ENCODE peak calls at places on chromosomes 6 and 20, in nine cellular contexts. K is uterus, T is Peyer's patch, G is spleen, E is transverse colon, M is GM12878, X is heart left ventricle, Q is A549, N is testis. S is an unnamed sample.

GRCh38 chr6:100203391-100203790 is 209.4 kb upstream of the MCHR2 start:
- DNase-seq in K (no peak), T (no peak), G (no peak), E (no peak), M (no peak), X (no peak), Q (peak; percentile 86), N (no peak), S (no peak)

GRCh38 chr6:7727150-7727950 is 1.5 kb downstream of the BMP6 start:
- DNase-seq in K (no peak), T (no peak), G (peak; percentile 77), E (no peak), M (no peak), X (peak; percentile 36), Q (peak; percentile 32), N (no peak), S (no peak)

GRCh38 chr6:53795254-53795701 is 473 bp downstream of the LRRC1 start:
- DNase-seq in K (no peak), T (peak; percentile 51), G (no peak), E (peak; percentile 39), M (no peak), X (no peak), Q (no peak), N (no peak), S (no peak)

GRCh38 chr20:44211177-44212039 is 837 bp upstream of the OSER1 start:
- DNase-seq in K (no peak), T (no peak), G (peak; percentile 80), E (peak; percentile 23), M (no peak), X (no peak), Q (no peak), N (no peak), S (peak; percentile 20)

GRCh38 chr6:93304514-93304913 is 114.8 kb downstream of the EPHA7 start:
- DNase-seq in K (no peak), T (no peak), G (no peak), E (no peak), M (no peak), X (no peak), Q (no peak), N (no peak), S (no peak)

GRCh38 chr20:6501061-6501460 is 266.4 kb upstream of the BMP2 start:
- DNase-seq in K (no peak), T (no peak), G (no peak), E (no peak), M (no peak), X (no peak), Q (peak; percentile 13), N (no peak), S (no peak)

GRCh38 chr20:52937701-52938100 is 34.5 kb upstream of the TSHZ2 start:
- DNase-seq in K (no peak), T (no peak), G (no peak), E (no peak), M (no peak), X (no peak), Q (peak; percentile 23), N (no peak), S (no peak)

GRCh38 chr6:114747995-114748625 is 405.3 kb upstream of the HS3ST5 start:
- DNase-seq in K (no peak), T (no peak), G (no peak), E (no peak), M (no peak), X (peak; percentile 25), Q (peak; percentile 31), N (peak; percentile 78), S (peak; percentile 70)

GRCh38 chr6:29509239-29509638 is 21.5 kb upstream of the MAS1L start:
- DNase-seq in K (no peak), T (no peak), G (no peak), E (no peak), M (no peak), X (no peak), Q (no peak), N (no peak), S (no peak)

GRCh38 chr6:14328163-14328562 is 210.6 kb downstream of the CD83 start:
- DNase-seq in K (no peak), T (no peak), G (no peak), E (no peak), M (no peak), X (no peak), Q (no peak), N (no peak), S (no peak)

GRCh38 chr6:52482903-52483670 is 62.9 kb downstream of the EFHC1 start:
- DNase-seq in K (no peak), T (no peak), G (no peak), E (no peak), M (no peak), X (no peak), Q (no peak), N (no peak), S (no peak)

GRCh38 chr6:12208190-12208589 is 82.0 kb upstream of the EDN1 start:
- DNase-seq in K (no peak), T (no peak), G (peak; percentile 86), E (peak; percentile 12), M (no peak), X (no peak), Q (peak; percentile 46), N (peak; percentile 19), S (no peak)

GRCh38 chr6:78850621-78851020 is 16.7 kb upstream of the IRAK1BP1 start:
- DNase-seq in K (no peak), T (no peak), G (no peak), E (no peak), M (no peak), X (no peak), Q (no peak), N (no peak), S (no peak)

GRCh38 chr6:15911753-15912504 is 217.0 kb upstream of the MYLIP start:
- DNase-seq in K (no peak), T (no peak), G (no peak), E (no peak), M (no peak), X (no peak), Q (no peak), N (no peak), S (no peak)

GRCh38 chr6:163249651-163250101 is 164.8 kb upstream of the QKI start:
- DNase-seq in K (no peak), T (no peak), G (no peak), E (no peak), M (no peak), X (no peak), Q (no peak), N (no peak), S (no peak)

GRCh38 chr6:149478631-149479314 is 6.0 kb downstream of the ZC3H12D start:
- DNase-seq in K (no peak), T (no peak), G (no peak), E (no peak), M (no peak), X (no peak), Q (no peak), N (no peak), S (no peak)

GRCh38 chr6:6494677-6495076 is 93.8 kb upstream of the LY86 start:
- DNase-seq in K (no peak), T (no peak), G (peak; percentile 84), E (peak; percentile 47), M (peak; percentile 45), X (peak; percentile 75), Q (peak; percentile 31), N (peak; percentile 70), S (peak; percentile 41)

GRCh38 chr6:38831865-38832264 is 116.8 kb downstream of the DNAH8 start:
- DNase-seq in K (no peak), T (no peak), G (no peak), E (no peak), M (no peak), X (no peak), Q (no peak), N (no peak), S (no peak)

GRCh38 chr20:12098411-12098810 is 180.7 kb downstream of the BTBD3 start:
- DNase-seq in K (no peak), T (no peak), G (no peak), E (peak; percentile 37), M (no peak), X (no peak), Q (no peak), N (no peak), S (no peak)
- H3K27ac ChIP-seq in K (no peak overlapping the region), T (peak overlapping the region; percentile 56), G (no peak overlapping the region), E (peak overlapping the region; percentile 84), M (no peak overlapping the region), X (no peak overlapping the region), Q (no peak overlapping the region), N (no peak overlapping the region), S (no peak overlapping the region)

DNA sequence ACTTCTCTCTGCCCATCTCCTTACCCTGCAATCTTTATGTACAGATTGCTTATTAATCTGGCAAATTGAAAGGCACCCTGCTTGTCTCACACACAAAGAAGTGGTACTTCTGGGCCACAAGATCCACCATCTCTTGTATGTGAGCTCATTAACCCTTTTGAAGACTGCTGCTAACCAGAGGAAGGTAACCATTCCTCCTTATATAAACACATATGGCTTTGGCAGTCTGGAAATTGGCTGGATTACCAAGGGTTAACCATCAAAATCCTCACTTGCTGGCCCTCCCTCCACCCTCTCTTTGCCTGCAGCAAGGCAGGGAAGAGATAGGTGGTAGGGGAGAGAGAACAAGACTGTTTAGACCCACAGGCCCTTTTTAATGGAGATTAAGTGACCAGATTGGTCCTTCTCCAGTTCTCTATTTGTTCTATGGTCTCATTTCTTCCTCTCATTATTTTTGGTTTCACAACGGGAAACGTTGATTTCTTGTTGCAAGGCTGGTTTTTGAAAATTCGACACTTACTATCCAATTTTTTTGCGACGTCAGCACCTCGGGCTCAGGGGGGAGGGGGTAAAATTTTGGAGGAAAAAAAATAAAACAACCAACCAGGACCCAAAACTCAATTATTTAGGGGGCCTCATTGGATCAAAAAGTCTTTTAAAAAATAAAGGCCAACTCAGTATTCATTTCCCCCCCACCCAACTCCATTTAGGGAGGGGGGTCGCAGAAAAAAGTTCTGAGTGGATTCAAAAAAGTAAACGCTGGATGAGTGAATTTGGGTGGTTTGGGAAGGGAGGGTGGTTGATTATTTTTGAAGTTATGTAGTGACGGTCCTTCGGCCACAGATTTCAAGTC is 859 bp downstream of the PPP1R10 start:
- DNase-seq in K (no peak), T (no peak), G (no peak), E (no peak), M (no peak), X (no peak), Q (peak; percentile 60), N (no peak), S (no peak)
- TF ChIP-seq POLR2A in K (no peak), T (peak; percentile 21), G (no peak), E (no peak), M (peak; percentile 77), X (no peak), Q (peak; percentile 10), N (no peak), S (no peak)

DNA sequence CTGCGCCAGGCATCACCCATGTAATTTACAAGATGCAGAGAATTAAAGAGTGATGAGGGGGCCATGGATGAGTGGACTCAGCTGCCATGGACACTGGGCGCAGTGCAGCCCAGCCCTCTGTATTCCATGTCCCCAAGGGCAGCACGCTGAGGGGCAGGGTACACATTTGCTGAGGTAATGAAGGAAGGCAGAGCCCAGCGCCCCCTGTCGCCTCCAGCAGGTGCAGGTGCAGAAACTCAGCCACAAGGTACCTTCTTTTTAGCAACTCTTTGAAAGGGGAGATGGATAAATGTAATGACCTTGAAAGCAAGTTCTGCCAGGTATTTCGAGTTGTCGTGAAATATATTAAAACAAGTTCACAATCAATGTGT is 7.1 kb downstream of the CD93 start:
- DNase-seq in K (no peak), T (no peak), G (no peak), E (no peak), M (no peak), X (no peak), Q (peak; percentile 16), N (no peak), S (no peak)
- TF ChIP-seq CTCF in K (no peak), T (no peak), G (no peak), E (no peak), M (peak; percentile 47), X (no peak), Q (peak; percentile 35), N (no peak), S (no peak)

GRCh38 chr20:33084722-33085121 is 5.3 kb downstream of the BPIFB4 start:
- DNase-seq in K (no peak), T (no peak), G (peak; percentile 58), E (no peak), M (no peak), X (no peak), Q (no peak), N (no peak), S (no peak)
- H3K27ac ChIP-seq in K (no peak overlapping the region), T (no peak overlapping the region), G (no peak overlapping the region), E (no peak overlapping the region), M (no peak overlapping the region), X (no peak overlapping the region), Q (no peak overlapping the region), N (no peak overlapping the region), S (no peak overlapping the region)

S was measured in tibial nerve.